ENCODE peak calls at places on chromosomes 1 and 21, in nine cellular contexts. One of them, this sample, is unnamed.

GRCh38 chr21:45541221-45542039 is 810 bp downstream of the SLC19A1 start:
- DNase-seq in NCI-H187 treated with DMSO at 0.1 percent for 48 hours: no peak
- DNase-seq in neural progenitor cell: no peak
- DNase-seq in T follicular helper cell: peak
- DNase-seq in ureter: peak
- DNase-seq in fibroblast of the conjunctiva: no peak
- DNase-seq in naive thymus-derived CD8-positive, alpha-beta T cell: peak
- DNase-seq in pons: peak
- DNase-seq in Calu3: peak
- DNase-seq in this sample: peak

GRCh38 chr1:81812712-81813111 is 12.0 kb downstream of the ADGRL2 start:
- DNase-seq in NCI-H187 treated with DMSO at 0.1 percent for 48 hours: no peak
- DNase-seq in neural progenitor cell: no peak
- DNase-seq in T follicular helper cell: no peak
- DNase-seq in ureter: no peak
- DNase-seq in fibroblast of the conjunctiva: no peak
- DNase-seq in naive thymus-derived CD8-positive, alpha-beta T cell: no peak
- DNase-seq in pons: no peak
- DNase-seq in Calu3: no peak
- DNase-seq in this sample: peak

GRCh38 chr1:222950892-222951291 is 136.1 kb downstream of the DISP1 start:
- DNase-seq in NCI-H187 treated with DMSO at 0.1 percent for 48 hours: no peak
- DNase-seq in neural progenitor cell: no peak
- DNase-seq in T follicular helper cell: no peak
- DNase-seq in ureter: no peak
- DNase-seq in fibroblast of the conjunctiva: no peak
- DNase-seq in naive thymus-derived CD8-positive, alpha-beta T cell: no peak
- DNase-seq in pons: no peak
- DNase-seq in Calu3: peak
- DNase-seq in this sample: peak

GRCh38 chr1:152188673-152189591 is 29.9 kb upstream of the RPTN start:
- DNase-seq in NCI-H187 treated with DMSO at 0.1 percent for 48 hours: no peak
- DNase-seq in neural progenitor cell: peak
- DNase-seq in T follicular helper cell: peak
- DNase-seq in ureter: peak
- DNase-seq in fibroblast of the conjunctiva: peak
- DNase-seq in naive thymus-derived CD8-positive, alpha-beta T cell: peak
- DNase-seq in pons: peak
- DNase-seq in Calu3: peak
- DNase-seq in this sample: peak

GRCh38 chr1:22860414-22860800 is 112.3 kb downstream of the LACTBL1 start:
- DNase-seq in NCI-H187 treated with DMSO at 0.1 percent for 48 hours: no peak
- DNase-seq in neural progenitor cell: no peak
- DNase-seq in T follicular helper cell: no peak
- DNase-seq in ureter: no peak
- DNase-seq in fibroblast of the conjunctiva: no peak
- DNase-seq in naive thymus-derived CD8-positive, alpha-beta T cell: no peak
- DNase-seq in pons: no peak
- DNase-seq in Calu3: no peak
- DNase-seq in this sample: no peak

GRCh38 chr1:118688891-118689290 is 299.3 kb downstream of the TBX15 start:
- DNase-seq in NCI-H187 treated with DMSO at 0.1 percent for 48 hours: no peak
- DNase-seq in neural progenitor cell: no peak
- DNase-seq in T follicular helper cell: no peak
- DNase-seq in ureter: no peak
- DNase-seq in fibroblast of the conjunctiva: no peak
- DNase-seq in naive thymus-derived CD8-positive, alpha-beta T cell: no peak
- DNase-seq in pons: no peak
- DNase-seq in Calu3: no peak
- DNase-seq in this sample: peak

GRCh38 chr1:154614247-154614646 is 6.3 kb upstream of the ADAR start:
- DNase-seq in NCI-H187 treated with DMSO at 0.1 percent for 48 hours: no peak
- DNase-seq in neural progenitor cell: peak
- DNase-seq in T follicular helper cell: no peak
- DNase-seq in ureter: no peak
- DNase-seq in fibroblast of the conjunctiva: no peak
- DNase-seq in naive thymus-derived CD8-positive, alpha-beta T cell: no peak
- DNase-seq in pons: no peak
- DNase-seq in Calu3: no peak
- DNase-seq in this sample: no peak

GRCh38 chr1:198167436-198167934 is 10.7 kb downstream of the NEK7 start:
- DNase-seq in NCI-H187 treated with DMSO at 0.1 percent for 48 hours: no peak
- DNase-seq in neural progenitor cell: no peak
- DNase-seq in T follicular helper cell: no peak
- DNase-seq in ureter: no peak
- DNase-seq in fibroblast of the conjunctiva: no peak
- DNase-seq in naive thymus-derived CD8-positive, alpha-beta T cell: no peak
- DNase-seq in pons: no peak
- DNase-seq in Calu3: no peak
- DNase-seq in this sample: peak

GRCh38 chr1:115194571-115194970 is 105.3 kb upstream of the TSPAN2 start:
- DNase-seq in NCI-H187 treated with DMSO at 0.1 percent for 48 hours: no peak
- DNase-seq in neural progenitor cell: no peak
- DNase-seq in T follicular helper cell: no peak
- DNase-seq in ureter: no peak
- DNase-seq in fibroblast of the conjunctiva: no peak
- DNase-seq in naive thymus-derived CD8-positive, alpha-beta T cell: no peak
- DNase-seq in pons: no peak
- DNase-seq in Calu3: no peak
- DNase-seq in this sample: no peak

GRCh38 chr21:29104239-29104708 is 26.2 kb upstream of the MAP3K7CL start:
- DNase-seq in NCI-H187 treated with DMSO at 0.1 percent for 48 hours: peak
- DNase-seq in neural progenitor cell: peak
- DNase-seq in T follicular helper cell: no peak
- DNase-seq in ureter: no peak
- DNase-seq in fibroblast of the conjunctiva: no peak
- DNase-seq in naive thymus-derived CD8-positive, alpha-beta T cell: no peak
- DNase-seq in pons: no peak
- DNase-seq in Calu3: no peak
- DNase-seq in this sample: no peak

GRCh38 chr1:43978551-43979260 is at the start of gene B4GALT2:
- DNase-seq in NCI-H187 treated with DMSO at 0.1 percent for 48 hours: no peak
- DNase-seq in neural progenitor cell: peak
- DNase-seq in T follicular helper cell: no peak
- DNase-seq in ureter: peak
- DNase-seq in fibroblast of the conjunctiva: no peak
- DNase-seq in naive thymus-derived CD8-positive, alpha-beta T cell: no peak
- DNase-seq in pons: no peak
- DNase-seq in Calu3: peak
- DNase-seq in this sample: peak

GRCh38 chr1:11868331-11868730 is 9.6 kb upstream of the NPPB start:
- DNase-seq in NCI-H187 treated with DMSO at 0.1 percent for 48 hours: no peak
- DNase-seq in neural progenitor cell: no peak
- DNase-seq in T follicular helper cell: no peak
- DNase-seq in ureter: no peak
- DNase-seq in fibroblast of the conjunctiva: no peak
- DNase-seq in naive thymus-derived CD8-positive, alpha-beta T cell: no peak
- DNase-seq in pons: no peak
- DNase-seq in Calu3: no peak
- DNase-seq in this sample: no peak

GRCh38 chr1:32948082-32948722 is 16.4 kb downstream of the RNF19B start:
- DNase-seq in NCI-H187 treated with DMSO at 0.1 percent for 48 hours: no peak
- DNase-seq in neural progenitor cell: no peak
- DNase-seq in T follicular helper cell: no peak
- DNase-seq in ureter: no peak
- DNase-seq in fibroblast of the conjunctiva: no peak
- DNase-seq in naive thymus-derived CD8-positive, alpha-beta T cell: no peak
- DNase-seq in pons: no peak
- DNase-seq in Calu3: no peak
- DNase-seq in this sample: no peak

GRCh38 chr21:31905444-31906400 is 32.9 kb downstream of the HUNK start:
- DNase-seq in NCI-H187 treated with DMSO at 0.1 percent for 48 hours: no peak
- DNase-seq in neural progenitor cell: no peak
- DNase-seq in T follicular helper cell: no peak
- DNase-seq in ureter: no peak
- DNase-seq in fibroblast of the conjunctiva: no peak
- DNase-seq in naive thymus-derived CD8-positive, alpha-beta T cell: no peak
- DNase-seq in pons: no peak
- DNase-seq in Calu3: no peak
- DNase-seq in this sample: no peak

GRCh38 chr1:94084085-94084484 is 36.9 kb downstream of the ABCA4 start:
- DNase-seq in NCI-H187 treated with DMSO at 0.1 percent for 48 hours: no peak
- DNase-seq in neural progenitor cell: no peak
- DNase-seq in T follicular helper cell: no peak
- DNase-seq in ureter: no peak
- DNase-seq in fibroblast of the conjunctiva: no peak
- DNase-seq in naive thymus-derived CD8-positive, alpha-beta T cell: no peak
- DNase-seq in pons: no peak
- DNase-seq in Calu3: no peak
- DNase-seq in this sample: no peak

GRCh38 chr1:235919127-235919796 is 52.6 kb upstream of the LYST start:
- DNase-seq in NCI-H187 treated with DMSO at 0.1 percent for 48 hours: no peak
- DNase-seq in neural progenitor cell: no peak
- DNase-seq in T follicular helper cell: no peak
- DNase-seq in ureter: no peak
- DNase-seq in fibroblast of the conjunctiva: peak
- DNase-seq in naive thymus-derived CD8-positive, alpha-beta T cell: no peak
- DNase-seq in pons: peak
- DNase-seq in Calu3: no peak
- DNase-seq in this sample: no peak

GRCh38 chr1:228015276-228016180 is 8.7 kb downstream of the WNT3A start:
- DNase-seq in NCI-H187 treated with DMSO at 0.1 percent for 48 hours: no peak
- DNase-seq in neural progenitor cell: no peak
- DNase-seq in T follicular helper cell: no peak
- DNase-seq in ureter: peak
- DNase-seq in fibroblast of the conjunctiva: no peak
- DNase-seq in naive thymus-derived CD8-positive, alpha-beta T cell: peak
- DNase-seq in pons: no peak
- DNase-seq in Calu3: no peak
- DNase-seq in this sample: peak

GRCh38 chr1:110084226-110085078 is 14.0 kb upstream of the ALX3 start:
- DNase-seq in NCI-H187 treated with DMSO at 0.1 percent for 48 hours: no peak
- DNase-seq in neural progenitor cell: peak
- DNase-seq in T follicular helper cell: no peak
- DNase-seq in ureter: peak
- DNase-seq in fibroblast of the conjunctiva: no peak
- DNase-seq in naive thymus-derived CD8-positive, alpha-beta T cell: no peak
- DNase-seq in pons: peak
- DNase-seq in Calu3: peak
- DNase-seq in this sample: no peak

GRCh38 chr1:163090321-163090945 is 21.3 kb downstream of the RGS4 start:
- DNase-seq in NCI-H187 treated with DMSO at 0.1 percent for 48 hours: no peak
- DNase-seq in neural progenitor cell: no peak
- DNase-seq in T follicular helper cell: no peak
- DNase-seq in ureter: no peak
- DNase-seq in fibroblast of the conjunctiva: peak
- DNase-seq in naive thymus-derived CD8-positive, alpha-beta T cell: no peak
- DNase-seq in pons: no peak
- DNase-seq in Calu3: no peak
- DNase-seq in this sample: peak

GRCh38 chr1:30702823-30703222 is 20.6 kb downstream of the MATN1 start:
- DNase-seq in NCI-H187 treated with DMSO at 0.1 percent for 48 hours: no peak
- DNase-seq in neural progenitor cell: no peak
- DNase-seq in T follicular helper cell: no peak
- DNase-seq in ureter: no peak
- DNase-seq in fibroblast of the conjunctiva: no peak
- DNase-seq in naive thymus-derived CD8-positive, alpha-beta T cell: no peak
- DNase-seq in pons: no peak
- DNase-seq in Calu3: no peak
- DNase-seq in this sample: no peak

GRCh38 chr1:59083946-59084865 is 212.7 kb upstream of the FGGY start:
- DNase-seq in NCI-H187 treated with DMSO at 0.1 percent for 48 hours: no peak
- DNase-seq in neural progenitor cell: peak
- DNase-seq in T follicular helper cell: no peak
- DNase-seq in ureter: no peak
- DNase-seq in fibroblast of the conjunctiva: no peak
- DNase-seq in naive thymus-derived CD8-positive, alpha-beta T cell: no peak
- DNase-seq in pons: no peak
- DNase-seq in Calu3: no peak
- DNase-seq in this sample: no peak

GRCh38 chr1:30414851-30415165 is 308.6 kb downstream of the MATN1 start:
- DNase-seq in NCI-H187 treated with DMSO at 0.1 percent for 48 hours: no peak
- DNase-seq in neural progenitor cell: no peak
- DNase-seq in T follicular helper cell: no peak
- DNase-seq in ureter: no peak
- DNase-seq in fibroblast of the conjunctiva: no peak
- DNase-seq in naive thymus-derived CD8-positive, alpha-beta T cell: no peak
- DNase-seq in pons: no peak
- DNase-seq in Calu3: no peak
- DNase-seq in this sample: no peak

GRCh38 chr1:209190591-209191241 is 392.8 kb upstream of the CAMK1G start:
- DNase-seq in NCI-H187 treated with DMSO at 0.1 percent for 48 hours: no peak
- DNase-seq in neural progenitor cell: peak
- DNase-seq in T follicular helper cell: no peak
- DNase-seq in ureter: no peak
- DNase-seq in fibroblast of the conjunctiva: peak
- DNase-seq in naive thymus-derived CD8-positive, alpha-beta T cell: no peak
- DNase-seq in pons: peak
- DNase-seq in Calu3: peak
- DNase-seq in this sample: peak

This sample was measured in MCF 10A.